ENCODE peak calls at places on chromosomes 11 and 22, in nine cellular contexts. One of them, this sample, is unnamed. For H3K4me1, the result is how much of the 10 kb centered on the place peaks cover.

GRCh38 chr11:9982796-9983579 is 311.0 kb downstream of the SBF2 start:
- DNase-seq in cardiac muscle cell: no peak
- DNase-seq in CD8-positive, alpha-beta memory T cell: no peak
- DNase-seq in lung: no peak
- DNase-seq in colonic mucosa: peak
- DNase-seq in psoas muscle: no peak
- DNase-seq in tibial nerve: no peak
- DNase-seq in GM23338: peak
- DNase-seq in effector memory CD4-positive, alpha-beta T cell: no peak
- DNase-seq in this sample: no peak

GRCh38 chr22:46121079-46121478 is 29.2 kb upstream of the PPARA start:
- DNase-seq in lung: no peak
- DNase-seq in colonic mucosa: no peak
- DNase-seq in cardiac muscle cell: no peak
- DNase-seq in GM23338: no peak
- DNase-seq in tibial nerve: no peak
- DNase-seq in effector memory CD4-positive, alpha-beta T cell: no peak
- DNase-seq in psoas muscle: no peak
- DNase-seq in CD8-positive, alpha-beta memory T cell: no peak
- DNase-seq in this sample: no peak

GRCh38 chr22:25747245-25747944 is 5.4 kb downstream of the MYO18B start:
- DNase-seq in CD8-positive, alpha-beta memory T cell: no peak
- DNase-seq in lung: peak
- DNase-seq in colonic mucosa: no peak
- DNase-seq in psoas muscle: peak
- DNase-seq in tibial nerve: no peak
- DNase-seq in GM23338: no peak
- DNase-seq in cardiac muscle cell: no peak
- DNase-seq in effector memory CD4-positive, alpha-beta T cell: no peak
- DNase-seq in this sample: no peak

GRCh38 chr11:19604679-19605375 is 107.8 kb upstream of the NAV2 start:
- DNase-seq in colonic mucosa: no peak
- DNase-seq in GM23338: no peak
- DNase-seq in CD8-positive, alpha-beta memory T cell: no peak
- DNase-seq in tibial nerve: no peak
- DNase-seq in lung: no peak
- DNase-seq in effector memory CD4-positive, alpha-beta T cell: no peak
- DNase-seq in psoas muscle: no peak
- DNase-seq in cardiac muscle cell: no peak
- DNase-seq in this sample: no peak

GRCh38 chr11:32891657-32892354 is 805 bp upstream of the QSER1 start:
- DNase-seq in lung: no peak
- DNase-seq in cardiac muscle cell: no peak
- DNase-seq in CD8-positive, alpha-beta memory T cell: no peak
- DNase-seq in effector memory CD4-positive, alpha-beta T cell: no peak
- DNase-seq in GM23338: peak
- DNase-seq in psoas muscle: no peak
- DNase-seq in tibial nerve: no peak
- DNase-seq in colonic mucosa: peak
- DNase-seq in this sample: no peak

GRCh38 chr11:44256673-44257291 is 53.2 kb downstream of the ALX4 start:
- DNase-seq in CD8-positive, alpha-beta memory T cell: no peak
- DNase-seq in GM23338: no peak
- DNase-seq in lung: no peak
- DNase-seq in cardiac muscle cell: no peak
- DNase-seq in psoas muscle: no peak
- DNase-seq in colonic mucosa: no peak
- DNase-seq in tibial nerve: no peak
- DNase-seq in effector memory CD4-positive, alpha-beta T cell: no peak
- DNase-seq in this sample: no peak

GRCh38 chr11:64358907-64359711 is at the start of gene RPS6KA4:
- DNase-seq in effector memory CD4-positive, alpha-beta T cell: no peak
- DNase-seq in CD8-positive, alpha-beta memory T cell: peak
- DNase-seq in lung: no peak
- DNase-seq in colonic mucosa: peak
- DNase-seq in cardiac muscle cell: peak
- DNase-seq in psoas muscle: peak
- DNase-seq in tibial nerve: peak
- DNase-seq in GM23338: peak
- DNase-seq in this sample: peak

GRCh38 chr11:125110506-125110905 is 920 bp downstream of the TMEM218 start:
- DNase-seq in colonic mucosa: no peak
- DNase-seq in effector memory CD4-positive, alpha-beta T cell: no peak
- DNase-seq in CD8-positive, alpha-beta memory T cell: no peak
- DNase-seq in lung: no peak
- DNase-seq in GM23338: peak
- DNase-seq in psoas muscle: no peak
- DNase-seq in tibial nerve: no peak
- DNase-seq in cardiac muscle cell: no peak
- DNase-seq in this sample: no peak

GRCh38 chr11:5345831-5346230 is 2.5 kb upstream of the OR51B5 start:
- DNase-seq in cardiac muscle cell: no peak
- DNase-seq in lung: no peak
- DNase-seq in tibial nerve: no peak
- DNase-seq in effector memory CD4-positive, alpha-beta T cell: no peak
- DNase-seq in GM23338: no peak
- DNase-seq in psoas muscle: no peak
- DNase-seq in colonic mucosa: no peak
- DNase-seq in CD8-positive, alpha-beta memory T cell: no peak
- DNase-seq in this sample: no peak

GRCh38 chr22:46060292-46061123 is 83.5 kb upstream of the WNT7B start:
- DNase-seq in cardiac muscle cell: no peak
- DNase-seq in CD8-positive, alpha-beta memory T cell: no peak
- DNase-seq in psoas muscle: no peak
- DNase-seq in GM23338: no peak
- DNase-seq in lung: no peak
- DNase-seq in tibial nerve: peak
- DNase-seq in effector memory CD4-positive, alpha-beta T cell: no peak
- DNase-seq in colonic mucosa: no peak
- DNase-seq in this sample: no peak

GRCh38 chr22:21014202-21015050 is 539 bp upstream of the P2RX6 start:
- DNase-seq in psoas muscle: peak
- DNase-seq in lung: peak
- DNase-seq in CD8-positive, alpha-beta memory T cell: peak
- DNase-seq in effector memory CD4-positive, alpha-beta T cell: peak
- DNase-seq in GM23338: peak
- DNase-seq in cardiac muscle cell: peak
- DNase-seq in colonic mucosa: peak
- DNase-seq in tibial nerve: peak
- DNase-seq in this sample: peak

GRCh38 chr11:62612366-62613274 is at the start of the genes EML3 and ROM1:
- DNase-seq in psoas muscle: peak
- DNase-seq in lung: peak
- DNase-seq in tibial nerve: peak
- DNase-seq in cardiac muscle cell: peak
- DNase-seq in colonic mucosa: peak
- DNase-seq in GM23338: peak
- DNase-seq in CD8-positive, alpha-beta memory T cell: peak
- DNase-seq in effector memory CD4-positive, alpha-beta T cell: peak
- DNase-seq in this sample: peak

GRCh38 chr22:19903031-19903430 is 38.5 kb upstream of the COMT start:
- DNase-seq in tibial nerve: no peak
- DNase-seq in GM23338: no peak
- DNase-seq in colonic mucosa: no peak
- DNase-seq in CD8-positive, alpha-beta memory T cell: no peak
- DNase-seq in cardiac muscle cell: peak
- DNase-seq in psoas muscle: no peak
- DNase-seq in lung: no peak
- DNase-seq in effector memory CD4-positive, alpha-beta T cell: no peak
- DNase-seq in this sample: no peak

GRCh38 chr22:25027959-25028840 is 75.7 kb downstream of the KIAA1671 start:
- DNase-seq in psoas muscle: peak
- DNase-seq in colonic mucosa: peak
- DNase-seq in lung: no peak
- DNase-seq in cardiac muscle cell: peak
- DNase-seq in tibial nerve: peak
- DNase-seq in effector memory CD4-positive, alpha-beta T cell: no peak
- DNase-seq in GM23338: peak
- DNase-seq in CD8-positive, alpha-beta memory T cell: no peak
- DNase-seq in this sample: no peak

GRCh38 chr11:32888805-32889204 is 3.8 kb upstream of the QSER1 start:
- DNase-seq in cardiac muscle cell: no peak
- DNase-seq in GM23338: no peak
- DNase-seq in tibial nerve: no peak
- DNase-seq in lung: no peak
- DNase-seq in psoas muscle: no peak
- DNase-seq in colonic mucosa: no peak
- DNase-seq in CD8-positive, alpha-beta memory T cell: no peak
- DNase-seq in effector memory CD4-positive, alpha-beta T cell: no peak
- DNase-seq in this sample: no peak

GRCh38 chr22:39818050-39818449 is 75.5 kb downstream of the ENTHD1 start:
- DNase-seq in cardiac muscle cell: no peak
- DNase-seq in CD8-positive, alpha-beta memory T cell: no peak
- DNase-seq in effector memory CD4-positive, alpha-beta T cell: no peak
- DNase-seq in tibial nerve: no peak
- DNase-seq in GM23338: no peak
- DNase-seq in psoas muscle: no peak
- DNase-seq in colonic mucosa: no peak
- DNase-seq in lung: no peak
- DNase-seq in this sample: no peak

GRCh38 chr22:19855504-19856409 is 1.1 kb upstream of the GNB1L start:
- DNase-seq in lung: peak
- DNase-seq in colonic mucosa: peak
- DNase-seq in cardiac muscle cell: no peak
- DNase-seq in tibial nerve: no peak
- DNase-seq in CD8-positive, alpha-beta memory T cell: peak
- DNase-seq in psoas muscle: peak
- DNase-seq in GM23338: peak
- DNase-seq in effector memory CD4-positive, alpha-beta T cell: peak
- DNase-seq in this sample: peak

GRCh38 chr11:86066033-86066432 is 2.9 kb downstream of the PICALM start:
- DNase-seq in colonic mucosa: no peak
- DNase-seq in effector memory CD4-positive, alpha-beta T cell: no peak
- DNase-seq in tibial nerve: no peak
- DNase-seq in lung: no peak
- DNase-seq in cardiac muscle cell: no peak
- DNase-seq in psoas muscle: no peak
- DNase-seq in GM23338: no peak
- DNase-seq in CD8-positive, alpha-beta memory T cell: no peak
- DNase-seq in this sample: no peak
- H3K4me1 ChIP-seq in colonic mucosa: under half
- H3K4me1 ChIP-seq in effector memory CD4-positive, alpha-beta T cell: under half
- H3K4me1 ChIP-seq in tibial nerve: half or more
- H3K4me1 ChIP-seq in lung: under half
- H3K4me1 ChIP-seq in cardiac muscle cell: under half
- H3K4me1 ChIP-seq in psoas muscle: half or more
- H3K4me1 ChIP-seq in GM23338: half or more
- H3K4me1 ChIP-seq in CD8-positive, alpha-beta memory T cell: under half
- H3K4me1 ChIP-seq in this sample: half or more

DNA sequence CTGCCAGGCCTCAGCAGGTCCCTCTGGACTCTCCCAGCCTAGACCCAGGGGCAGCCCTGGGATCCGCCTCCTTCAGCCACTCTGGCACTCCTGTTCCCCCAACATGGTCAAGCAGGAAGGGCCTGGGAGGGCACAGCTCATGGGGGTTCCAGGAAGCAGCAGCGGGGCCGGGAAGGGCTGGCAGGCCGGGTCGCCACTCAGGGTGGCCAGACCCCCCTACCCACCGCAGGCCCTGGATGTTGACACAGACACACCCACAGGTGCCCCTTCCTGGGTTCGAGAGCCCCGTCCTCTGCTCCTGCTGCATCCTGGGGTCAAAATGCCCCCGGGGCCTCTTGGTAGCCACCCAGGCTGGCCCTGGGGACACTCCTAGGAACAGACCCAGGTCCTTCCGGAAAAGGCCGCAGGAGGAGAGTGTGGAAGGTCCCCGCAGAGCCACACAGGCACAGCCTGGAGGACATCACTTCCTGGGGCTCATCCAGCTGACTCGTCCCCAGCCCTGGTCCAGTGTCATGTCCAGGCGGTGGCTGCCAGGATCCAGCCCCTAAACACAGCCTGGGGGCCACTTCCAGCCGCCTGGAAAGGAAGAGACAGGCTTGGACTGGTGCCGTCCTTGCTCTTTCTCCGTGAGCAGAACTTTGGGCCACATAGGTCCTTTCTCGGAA is 6.8 kb upstream of the PIM3 start:
- DNase-seq in tibial nerve: no peak
- DNase-seq in colonic mucosa: no peak
- DNase-seq in effector memory CD4-positive, alpha-beta T cell: no peak
- DNase-seq in cardiac muscle cell: no peak
- DNase-seq in GM23338: no peak
- DNase-seq in lung: no peak
- DNase-seq in psoas muscle: peak
- DNase-seq in CD8-positive, alpha-beta memory T cell: no peak
- DNase-seq in this sample: no peak
- H3K4me3 ChIP-seq in tibial nerve: no peak
- H3K4me3 ChIP-seq in colonic mucosa: no peak
- H3K4me3 ChIP-seq in effector memory CD4-positive, alpha-beta T cell: no peak
- H3K4me3 ChIP-seq in cardiac muscle cell: no peak
- H3K4me3 ChIP-seq in GM23338: no peak
- H3K4me3 ChIP-seq in lung: no peak
- H3K4me3 ChIP-seq in psoas muscle: no peak
- H3K4me3 ChIP-seq in CD8-positive, alpha-beta memory T cell: no peak
- H3K4me3 ChIP-seq in this sample: no peak

DNA sequence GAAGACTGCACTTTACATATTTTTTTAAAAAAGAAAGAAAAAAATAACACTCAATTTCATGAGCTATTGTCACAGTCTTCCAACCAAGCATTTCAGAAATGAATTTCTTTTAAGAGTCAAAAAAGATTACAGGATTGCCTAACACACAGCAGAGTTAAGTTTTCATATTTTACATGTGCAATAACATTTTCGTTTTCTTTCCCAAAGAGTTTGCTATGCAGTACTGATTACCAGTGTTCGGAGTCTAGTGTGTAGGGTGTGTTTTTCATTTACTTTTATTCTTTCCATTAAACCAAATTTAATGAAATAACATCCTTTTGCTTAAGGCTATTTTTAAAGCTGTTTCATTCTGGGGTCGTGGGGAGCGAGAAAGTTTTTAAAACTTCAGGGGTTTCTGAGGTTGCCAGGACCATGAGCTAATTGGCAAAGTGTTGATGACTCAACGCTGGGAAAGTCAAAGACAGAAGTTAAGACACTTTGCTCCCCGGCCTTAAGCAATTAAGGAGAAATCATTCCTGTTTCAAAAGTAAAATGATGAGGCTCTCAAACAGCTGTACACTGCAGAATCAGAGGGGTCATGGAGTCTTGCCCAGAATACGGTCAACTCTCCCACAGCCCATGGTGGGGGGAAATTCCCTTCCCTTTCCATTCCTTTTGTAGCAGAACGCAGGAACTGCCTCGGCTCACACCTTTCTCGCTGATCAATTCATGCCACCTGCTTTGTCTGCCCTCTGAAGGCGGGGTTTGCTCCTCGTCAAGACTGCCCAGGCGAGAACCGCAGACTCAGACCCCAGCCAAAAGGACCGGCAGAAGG is 53.0 kb downstream of the MN1 start:
- DNase-seq in effector memory CD4-positive, alpha-beta T cell: no peak
- DNase-seq in colonic mucosa: no peak
- DNase-seq in psoas muscle: no peak
- DNase-seq in tibial nerve: no peak
- DNase-seq in cardiac muscle cell: no peak
- DNase-seq in GM23338: peak
- DNase-seq in lung: no peak
- DNase-seq in CD8-positive, alpha-beta memory T cell: no peak
- DNase-seq in this sample: no peak
- H3K4me1 ChIP-seq in effector memory CD4-positive, alpha-beta T cell: under half
- H3K4me1 ChIP-seq in colonic mucosa: under half
- H3K4me1 ChIP-seq in psoas muscle: under half
- H3K4me1 ChIP-seq in tibial nerve: half or more
- H3K4me1 ChIP-seq in cardiac muscle cell: under half
- H3K4me1 ChIP-seq in GM23338: half or more
- H3K4me1 ChIP-seq in lung: under half
- H3K4me1 ChIP-seq in CD8-positive, alpha-beta memory T cell: under half
- H3K4me1 ChIP-seq in this sample: under half

GRCh38 chr22:24006914-24007214 is 1.6 kb upstream of the GSTT4 start:
- DNase-seq in CD8-positive, alpha-beta memory T cell: no peak
- DNase-seq in lung: no peak
- DNase-seq in effector memory CD4-positive, alpha-beta T cell: no peak
- DNase-seq in cardiac muscle cell: no peak
- DNase-seq in GM23338: no peak
- DNase-seq in tibial nerve: no peak
- DNase-seq in psoas muscle: no peak
- DNase-seq in colonic mucosa: no peak
- DNase-seq in this sample: no peak
- H3K4me3 ChIP-seq in CD8-positive, alpha-beta memory T cell: no peak
- H3K4me3 ChIP-seq in lung: no peak
- H3K4me3 ChIP-seq in effector memory CD4-positive, alpha-beta T cell: no peak
- H3K4me3 ChIP-seq in cardiac muscle cell: no peak
- H3K4me3 ChIP-seq in GM23338: no peak
- H3K4me3 ChIP-seq in tibial nerve: no peak
- H3K4me3 ChIP-seq in psoas muscle: no peak
- H3K4me3 ChIP-seq in colonic mucosa: no peak
- H3K4me3 ChIP-seq in this sample: no peak

This sample was measured in CD4-positive, alpha-beta memory T cell.